ENCODE peak calls at places on chromosome 19, in seven cellular contexts. H is osteocyte, P is astrocyte of the spinal cord, I is A549, T is lower leg skin, L is IMR-90, Y is astrocyte. K is an unnamed sample.

GRCh38 chr19:42397315-42398166 is 7.4 kb upstream of the CNFN start:
- DNase-seq in Y (no peak), P (no peak), H (no peak), L (no peak), I (peak; percentile 44), T (no peak), K (no peak)

GRCh38 chr19:55678121-55678671 is 3.2 kb downstream of the EPN1 start:
- DNase-seq in L (no peak), P (no peak), H (no peak), I (no peak), T (no peak), Y (no peak), K (no peak)

GRCh38 chr19:3508771-3509535 is 2.8 kb downstream of the FZR1 start:
- DNase-seq in P (peak; percentile 10), H (no peak), Y (no peak), I (no peak), L (peak; percentile 30), T (no peak), K (no peak)

GRCh38 chr19:12913871-12914690 is 5.0 kb downstream of the SYCE2 start:
- DNase-seq in T (peak; percentile 47), P (no peak), H (no peak), L (no peak), Y (peak; percentile 26), I (no peak), K (no peak)

GRCh38 chr19:51915324-51915867 is 10.6 kb upstream of the ZNF649 start:
- DNase-seq in P (no peak), L (no peak), I (no peak), H (no peak), T (no peak), Y (no peak), K (no peak)

GRCh38 chr19:34487651-34488051 is 6.1 kb downstream of the WTIP start:
- DNase-seq in P (no peak), I (no peak), H (no peak), Y (no peak), T (no peak), L (no peak), K (no peak)

GRCh38 chr19:19458110-19458816 is 52.8 kb downstream of the GATAD2A start:
- DNase-seq in Y (no peak), I (no peak), H (no peak), P (no peak), L (no peak), T (no peak), K (no peak)

GRCh38 chr19:46718157-46718933 is 1.4 kb upstream of the PRKD2 start:
- DNase-seq in I (peak; percentile 63), Y (no peak), T (no peak), H (no peak), P (no peak), L (no peak), K (no peak)

GRCh38 chr19:33681081-33681680 is 59.4 kb downstream of the CHST8 start:
- DNase-seq in L (no peak), P (no peak), H (no peak), I (no peak), T (no peak), Y (no peak), K (no peak)

GRCh38 chr19:50172726-50173125 is 9.6 kb upstream of the IZUMO2 start:
- DNase-seq in L (no peak), H (no peak), Y (no peak), P (no peak), T (no peak), I (no peak), K (no peak)

GRCh38 chr19:42422576-42423461 is 4.4 kb downstream of the LIPE start:
- DNase-seq in I (no peak), P (no peak), T (no peak), L (no peak), H (no peak), Y (no peak), K (no peak)

GRCh38 chr19:3456925-3457530 is 23.3 kb downstream of the SMIM24 start:
- DNase-seq in I (no peak), H (no peak), P (no peak), Y (no peak), T (no peak), L (no peak), K (no peak)

GRCh38 chr19:45791744-45792481 is 732 bp downstream of the DMWD start:
- DNase-seq in L (no peak), I (no peak), Y (no peak), P (no peak), H (no peak), T (no peak), K (no peak)

GRCh38 chr19:41442473-41443360 is at the start of gene ERICH4:
- DNase-seq in H (no peak), T (no peak), L (no peak), Y (no peak), I (no peak), P (no peak), K (no peak)

GRCh38 chr19:6588508-6589345 is 2.2 kb downstream of the CD70 start:
- DNase-seq in P (no peak), L (no peak), H (no peak), I (no peak), Y (no peak), T (no peak), K (no peak)

GRCh38 chr19:21750586-21751128 is 16.7 kb downstream of the ZNF100 start:
- DNase-seq in L (no peak), I (no peak), T (no peak), H (no peak), Y (no peak), P (no peak), K (no peak)

GRCh38 chr19:47026889-47027288 is 7.3 kb downstream of the NPAS1 start:
- DNase-seq in H (no peak), I (no peak), Y (no peak), P (no peak), T (no peak), L (no peak), K (no peak)

GRCh38 chr19:50628551-50628950 is 11.1 kb downstream of the SYT3 start:
- DNase-seq in H (no peak), I (no peak), Y (no peak), P (no peak), L (no peak), T (no peak), K (no peak)

GRCh38 chr19:13613447-13613846 is 107.2 kb upstream of the CACNA1A start:
- DNase-seq in I (no peak), P (no peak), Y (no peak), L (no peak), T (no peak), H (no peak), K (no peak)

GRCh38 chr19:46821512-46822359 is 28.9 kb downstream of the AP2S1 start:
- DNase-seq in P (no peak), H (no peak), I (no peak), L (no peak), Y (no peak), T (no peak), K (no peak)

GRCh38 chr19:28710278-28710677 is 502.7 kb downstream of the UQCRFS1 start:
- DNase-seq in T (no peak), I (peak; percentile 79), P (peak; percentile 65), Y (peak; percentile 51), H (no peak), L (peak; percentile 67), K (no peak)
- TF ChIP-seq CTCF in T (no peak), I (peak; percentile 87), P (peak; percentile 53), Y (peak; percentile 61), H (peak; percentile 79), L (peak; percentile 70), K (peak; percentile 69)

GRCh38 chr19:4559569-4559968 is at the start of gene SEMA6B:
- DNase-seq in T (peak; percentile 40), H (no peak), P (no peak), Y (no peak), I (no peak), L (no peak), K (no peak)

GRCh38 chr19:4555657-4556561 is 3.6 kb downstream of the SEMA6B start:
- DNase-seq in L (no peak), H (no peak), T (no peak), Y (no peak), P (no peak), I (peak; percentile 68), K (no peak)

GRCh38 chr19:4556574-4557185 is 2.8 kb downstream of the SEMA6B start:
- DNase-seq in H (no peak), P (no peak), T (no peak), L (no peak), Y (no peak), I (peak; percentile 82), K (no peak)

GRCh38 chr19:4557971-4558941 is 1.2 kb downstream of the SEMA6B start:
- DNase-seq in I (no peak), Y (no peak), L (no peak), P (no peak), T (no peak), H (no peak), K (peak; percentile 75)

GRCh38 chr19:4557186-4557970 is 2.1 kb downstream of the SEMA6B start:
- DNase-seq in H (no peak), L (no peak), I (no peak), T (no peak), P (no peak), Y (no peak), K (no peak)
- TF ChIP-seq CTCF in H (no peak), L (no peak), I (no peak), T (no peak), P (peak; percentile 32), Y (no peak), K (no peak)

DNA sequence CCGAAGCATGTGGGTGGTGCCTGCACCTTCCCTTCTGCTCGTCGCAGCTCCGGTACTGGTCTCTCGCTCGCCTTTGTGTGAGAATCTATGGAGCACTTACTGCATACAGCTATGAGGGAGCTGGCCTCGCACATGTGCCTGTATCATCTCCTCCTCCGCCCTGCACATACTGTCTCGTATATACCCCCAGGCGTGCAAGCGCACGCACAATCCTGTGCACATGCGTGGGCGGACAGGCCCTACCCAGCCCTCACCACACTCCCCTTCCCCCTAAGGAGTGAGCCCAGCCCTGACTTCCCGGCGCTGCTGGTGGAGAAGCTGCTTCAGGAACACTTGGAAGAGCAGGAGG is 8.7 kb downstream of the PIK3R2 start:
- DNase-seq in Y (no peak), T (no peak), I (no peak), L (no peak), P (no peak), H (no peak), K (no peak)
- TF ChIP-seq CTCF in Y (no peak), T (no peak), I (no peak), L (no peak), P (no peak), H (no peak), K (peak; percentile 16)

DNA sequence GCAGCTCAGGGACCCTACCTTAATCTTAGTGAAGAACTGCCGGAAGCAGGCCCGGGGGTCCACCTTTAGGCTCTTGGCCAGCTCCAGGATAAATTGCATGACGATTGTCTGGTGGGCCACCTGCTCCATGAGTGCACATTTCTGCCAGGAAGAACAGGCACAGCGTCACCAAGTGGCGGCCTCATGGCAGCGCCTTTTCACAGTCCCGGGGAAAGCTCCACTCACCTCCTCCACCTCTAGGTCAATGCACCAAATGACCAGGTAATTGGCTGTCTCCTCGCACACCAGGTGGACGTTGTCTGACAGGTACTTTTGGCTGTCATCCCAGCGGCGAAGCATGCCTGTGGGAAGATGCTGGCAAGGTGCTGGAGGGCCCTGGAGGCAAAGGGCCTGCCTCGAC is 8.3 kb downstream of the CDC37 start:
- DNase-seq in H (no peak), P (no peak), Y (no peak), T (no peak), L (no peak), I (no peak), K (no peak)
- TF ChIP-seq CTCF in H (no peak), P (no peak), Y (no peak), T (no peak), L (no peak), I (no peak), K (no peak)

K was measured in mesothelial cell of epicardium.